ENCODE peak calls at places on chromosomes 16 and 17, in ten cellular contexts. O is GM23248; K is activated T-helper 1 cell treated with anti-CD3 and anti-CD28 coated beads, Interleukin-2, amount 50 U/mL, for 16 hours; H is mesothelial cell of epicardium; E is non-pigmented ciliary epithelial cell; Z is GDM1; U is A549; T is left ventricle myocardium inferior; D is T47D; N is ureter. S is an unnamed sample.

GRCh38 chr16:8882725-8883377 is 700 bp downstream of the LITAFD start:
- DNase-seq in O (no peak), K (no peak), H (no peak), E (no peak), Z (no peak), U (no peak), T (no peak), D (no peak), N (no peak), S (no peak)

GRCh38 chr17:81713004-81713555 is 996 bp downstream of the SLC25A10 start:
- DNase-seq in O (peak), K (no peak), H (no peak), E (no peak), Z (no peak), U (no peak), T (no peak), D (peak), N (no peak), S (no peak)

GRCh38 chr17:49728425-49728824 is 20.7 kb upstream of the SLC35B1 start:
- DNase-seq in O (no peak), K (no peak), H (no peak), E (no peak), Z (no peak), U (no peak), T (no peak), D (no peak), N (no peak), S (no peak)

GRCh38 chr16:85685251-85685650 is 3.5 kb downstream of the GINS2 start:
- DNase-seq in O (no peak), K (no peak), H (no peak), E (no peak), Z (no peak), U (no peak), T (no peak), D (no peak), N (no peak), S (no peak)

GRCh38 chr17:63275318-63275967 is 170.7 kb downstream of the CYB561 start:
- DNase-seq in O (peak), K (no peak), H (no peak), E (peak), Z (no peak), U (peak), T (no peak), D (no peak), N (no peak), S (no peak)

GRCh38 chr16:14378684-14379467 is 251.2 kb downstream of the PARN start:
- DNase-seq in O (peak), K (no peak), H (no peak), E (no peak), Z (no peak), U (peak), T (no peak), D (no peak), N (no peak), S (no peak)

GRCh38 chr16:49495596-49496355 is 122.2 kb downstream of the C16orf78 start:
- DNase-seq in O (no peak), K (no peak), H (no peak), E (no peak), Z (no peak), U (no peak), T (no peak), D (no peak), N (no peak), S (no peak)

GRCh38 chr17:19345067-19345460 is 17.5 kb downstream of the B9D1 start:
- DNase-seq in O (no peak), K (no peak), H (no peak), E (no peak), Z (no peak), U (no peak), T (no peak), D (no peak), N (no peak), S (no peak)

GRCh38 chr17:66203274-66204015 is 11.5 kb upstream of the CEP112 start:
- DNase-seq in O (no peak), K (no peak), H (no peak), E (no peak), Z (no peak), U (no peak), T (no peak), D (no peak), N (no peak), S (no peak)

GRCh38 chr16:20675488-20676267 is 21.8 kb downstream of the ACSM1 start:
- DNase-seq in O (peak), K (no peak), H (peak), E (no peak), Z (no peak), U (no peak), T (no peak), D (peak), N (peak), S (no peak)

GRCh38 chr17:40071720-40072480 is 9.1 kb downstream of the THRA start:
- DNase-seq in O (peak), K (no peak), H (no peak), E (no peak), Z (no peak), U (peak), T (peak), D (peak), N (peak), S (no peak)

GRCh38 chr17:57868007-57868774 is 18.3 kb upstream of the MRPS23 start:
- DNase-seq in O (peak), K (no peak), H (no peak), E (no peak), Z (peak), U (peak), T (peak), D (peak), N (peak), S (no peak)

GRCh38 chr16:55853114-55853513 is 20.2 kb upstream of the CES1 start:
- DNase-seq in O (peak), K (no peak), H (no peak), E (no peak), Z (no peak), U (no peak), T (no peak), D (no peak), N (no peak), S (no peak)

GRCh38 chr17:42373896-42374295 is 14.3 kb downstream of the STAT3 start:
- DNase-seq in O (no peak), K (no peak), H (no peak), E (no peak), Z (no peak), U (no peak), T (no peak), D (no peak), N (no peak), S (no peak)

GRCh38 chr17:69501591-69502468 is 87.3 kb downstream of the MAP2K6 start:
- DNase-seq in O (peak), K (no peak), H (no peak), E (peak), Z (no peak), U (peak), T (no peak), D (no peak), N (peak), S (no peak)

GRCh38 chr17:76458580-76459490 is 5.9 kb upstream of the UBE2O start:
- DNase-seq in O (peak), K (no peak), H (peak), E (no peak), Z (no peak), U (peak), T (peak), D (peak), N (no peak), S (no peak)